ENCODE peak calls at places on chromosomes 2 and 18, in four cellular contexts. D, C, E and V are unnamed samples.

GRCh38 chr2:126828471-126828870 is 70.2 kb upstream of the TEX51 start:
- DNase-seq in C (no peak), E (no peak), D (no peak), V (no peak)

GRCh38 chr2:163774862-163775261 is 39.1 kb upstream of the FIGN start:
- DNase-seq in E (no peak), C (peak; percentile 81), D (no peak), V (no peak)

GRCh38 chr2:1651131-1652066 is 92.9 kb downstream of the PXDN start:
- DNase-seq in C (no peak), D (no peak), E (no peak), V (no peak)

GRCh38 chr2:5932556-5933469 is 240.6 kb downstream of the SOX11 start:
- DNase-seq in D (no peak), E (peak; percentile 11), C (no peak), V (no peak)

GRCh38 chr2:210443527-210443926 is 33.0 kb downstream of the LANCL1 start:
- DNase-seq in C (no peak), E (no peak), D (no peak), V (no peak)

GRCh38 chr2:103153580-103153979 is 391.7 kb downstream of the TMEM182 start:
- DNase-seq in E (no peak), C (no peak), D (no peak), V (no peak)

GRCh38 chr2:105437708-105438103 is 38.9 kb upstream of the FHL2 start:
- DNase-seq in E (no peak), C (peak; percentile 90), D (no peak), V (no peak)

GRCh38 chr2:172427256-172427989 is at the start of gene ITGA6:
- DNase-seq in C (peak; percentile 52), D (peak; percentile 92), E (peak; percentile 15), V (peak; percentile 72)

GRCh38 chr2:10466801-10467200 is 18.7 kb upstream of the ODC1 start:
- DNase-seq in E (no peak), C (no peak), D (no peak), V (no peak)

GRCh38 chr2:241773511-241774418 is 2.9 kb upstream of the GAL3ST2 start:
- DNase-seq in E (no peak), C (no peak), D (peak; percentile 92), V (no peak)

GRCh38 chr2:96095116-96095636 is 21.2 kb downstream of the ADRA2B start:
- DNase-seq in C (no peak), E (no peak), D (no peak), V (no peak)

GRCh38 chr2:54457326-54458023 is 1.3 kb downstream of the SPTBN1 start:
- DNase-seq in E (peak; percentile 46), D (no peak), C (no peak), V (no peak)

GRCh38 chr2:207796585-207797350 is 27.1 kb upstream of the FZD5 start:
- DNase-seq in D (peak; percentile 73), C (peak; percentile 28), E (no peak), V (no peak)

GRCh38 chr2:28736034-28736433 is 15.6 kb upstream of the PPP1CB start:
- DNase-seq in E (peak; percentile 93), D (peak; percentile 52), C (no peak), V (no peak)

GRCh38 chr18:10201655-10202054 is 252.8 kb upstream of the APCDD1 start:
- DNase-seq in D (no peak), E (no peak), C (no peak), V (no peak)

GRCh38 chr2:85853499-85854165 is 35.2 kb downstream of the ST3GAL5 start:
- DNase-seq in C (no peak), E (no peak), D (no peak), V (peak; percentile 18)

GRCh38 chr18:67518566-67518965 is 2.0 kb upstream of the DSEL start:
- DNase-seq in C (no peak), E (no peak), D (no peak), V (no peak)

GRCh38 chr2:46776687-46777327 is 138.8 kb downstream of the MCFD2 start:
- DNase-seq in C (peak; percentile 79), E (no peak), D (peak; percentile 74), V (peak; percentile 11)

GRCh38 chr2:1883476-1883875 is 139.2 kb upstream of the PXDN start:
- DNase-seq in E (no peak), D (no peak), C (no peak), V (no peak)

GRCh38 chr2:168730391-168730790 is 72.0 kb upstream of the NOSTRIN start:
- DNase-seq in C (peak; percentile 11), D (no peak), E (no peak), V (no peak)

GRCh38 chr2:132424526-132425121 is 8.0 kb downstream of the GPR39 start:
- DNase-seq in D (peak; percentile 31), C (peak; percentile 72), E (no peak), V (no peak)

GRCh38 chr18:70413455-70413854 is 124.6 kb downstream of the SOCS6 start:
- DNase-seq in D (no peak), C (no peak), E (no peak), V (no peak)

GRCh38 chr2:65630643-65631042 is 198.2 kb upstream of the SPRED2 start:
- DNase-seq in D (no peak), E (no peak), C (peak; percentile 77), V (no peak)

GRCh38 chr18:79169958-79170555 is 100.9 kb downstream of the ATP9B start:
- DNase-seq in C (peak; percentile 35), D (no peak), E (no peak), V (no peak)

GRCh38 chr2:3399829-3400228 is 20.3 kb downstream of the TRAPPC12 start:
- DNase-seq in C (no peak), D (no peak), E (peak; percentile 67), V (no peak)

GRCh38 chr18:52236134-52236533 is 103.9 kb upstream of the DCC start:
- DNase-seq in D (no peak), E (no peak), C (no peak), V (no peak)

GRCh38 chr2:140604788-140605187 is 1526.0 kb downstream of the LRP1B start:
- DNase-seq in D (no peak), E (no peak), C (no peak), V (no peak)